ENCODE peak calls at places on chromosomes 4 and X, in five cellular contexts. L is SJCRH30, E is cardiac fibroblast, C is colonic mucosa, H is pancreas. I is an unnamed sample.
A peak's percentile ranks its signal among the peaks of the same experiment; 100 is the strongest.

GRCh38 chr4:80271806-80272205 is 5.3 kb downstream of the FGF5 start:
- DNase-seq in E (no peak), C (no peak), H (no peak), L (no peak), I (no peak)

GRCh38 chr4:139736661-139737060 is 71.0 kb downstream of the MGST2 start:
- DNase-seq in C (no peak), H (no peak), E (no peak), L (no peak), I (no peak)

GRCh38 chr4:53541577-53542206 is 49.6 kb downstream of the LNX1 start:
- DNase-seq in L (no peak), H (no peak), C (no peak), E (peak; percentile 92), I (no peak)

GRCh38 chrX:133649659-133650058 is 234.4 kb upstream of the GPC4 start:
- DNase-seq in E (no peak), H (no peak), C (no peak), L (no peak), I (no peak)

GRCh38 chr4:51835854-51836253 is 7.1 kb upstream of the DCUN1D4 start:
- DNase-seq in E (no peak), L (peak; percentile 50), C (no peak), H (no peak), I (no peak)

GRCh38 chrX:5646818-5647217 is 581.8 kb downstream of the NLGN4X start:
- DNase-seq in L (no peak), H (no peak), E (no peak), C (no peak), I (no peak)

GRCh38 chr4:183096276-183096965 is 2.6 kb upstream of the WWC2 start:
- DNase-seq in H (no peak), E (no peak), L (no peak), C (no peak), I (no peak)

GRCh38 chr4:109977854-109978501 is 65.3 kb downstream of the EGF start:
- DNase-seq in C (no peak), L (peak; percentile 9), H (no peak), E (peak; percentile 65), I (no peak)

GRCh38 chrX:38548508-38548907 is 12.8 kb upstream of the TSPAN7 start:
- DNase-seq in E (no peak), H (no peak), L (no peak), C (no peak), I (no peak)

GRCh38 chr4:165384608-165385007 is 5.8 kb downstream of the CPE start:
- DNase-seq in H (no peak), L (no peak), E (peak; percentile 48), C (no peak), I (no peak)

GRCh38 chrX:31706456-31706855 is 634.6 kb upstream of the FTHL17 start:
- DNase-seq in L (peak; percentile 26), E (peak; percentile 45), C (no peak), H (no peak), I (no peak)

GRCh38 chrX:154436597-154437397 is at the start of gene GDI1:
- DNase-seq in L (peak; percentile 57), E (peak; percentile 65), H (peak; percentile 34), C (no peak), I (no peak)

GRCh38 chr4:176780995-176781738 is 11.6 kb downstream of the VEGFC start:
- DNase-seq in C (no peak), E (peak; percentile 46), H (no peak), L (no peak), I (no peak)

GRCh38 chr4:176779421-176779820 is 13.3 kb downstream of the VEGFC start:
- DNase-seq in H (no peak), E (no peak), L (no peak), C (no peak), I (no peak)

GRCh38 chr4:176778063-176778462 is 14.7 kb downstream of the VEGFC start:
- DNase-seq in E (peak; percentile 79), H (no peak), C (no peak), L (no peak), I (no peak)

GRCh38 chr4:176775326-176775725 is 17.4 kb downstream of the VEGFC start:
- DNase-seq in C (no peak), H (no peak), E (peak; percentile 43), L (no peak), I (no peak)

GRCh38 chr4:176778491-176778890 is 14.2 kb downstream of the VEGFC start:
- DNase-seq in C (no peak), E (peak; percentile 65), H (no peak), L (no peak), I (no peak)
- H3K4me3 ChIP-seq in C (no peak overlapping the region), E (no peak overlapping the region), H (no peak overlapping the region), L (no peak overlapping the region), I (no peak overlapping the region)

GRCh38 chr4:153346563-153346962 is 2.1 kb downstream of the MND1 start:
- DNase-seq in C (no peak), E (peak; percentile 24), L (peak; percentile 17), H (no peak), I (no peak)
- H3K4me3 ChIP-seq in C (no peak overlapping the region), E (no peak overlapping the region), L (peak overlapping the region; percentile 99), H (no peak overlapping the region), I (no peak overlapping the region)

GRCh38 chrX:140504371-140505324 is at the start of gene SOX3:
- DNase-seq in L (no peak), E (peak; percentile 0), H (no peak), C (no peak), I (no peak)
- H3K4me3 ChIP-seq in L (no peak within 1 kb of the TSS), E (peak within 1 kb of the TSS; percentile 4), H (peak within 1 kb of the TSS; percentile 17), C (no peak within 1 kb of the TSS), I (no peak within 1 kb of the TSS)

DNA sequence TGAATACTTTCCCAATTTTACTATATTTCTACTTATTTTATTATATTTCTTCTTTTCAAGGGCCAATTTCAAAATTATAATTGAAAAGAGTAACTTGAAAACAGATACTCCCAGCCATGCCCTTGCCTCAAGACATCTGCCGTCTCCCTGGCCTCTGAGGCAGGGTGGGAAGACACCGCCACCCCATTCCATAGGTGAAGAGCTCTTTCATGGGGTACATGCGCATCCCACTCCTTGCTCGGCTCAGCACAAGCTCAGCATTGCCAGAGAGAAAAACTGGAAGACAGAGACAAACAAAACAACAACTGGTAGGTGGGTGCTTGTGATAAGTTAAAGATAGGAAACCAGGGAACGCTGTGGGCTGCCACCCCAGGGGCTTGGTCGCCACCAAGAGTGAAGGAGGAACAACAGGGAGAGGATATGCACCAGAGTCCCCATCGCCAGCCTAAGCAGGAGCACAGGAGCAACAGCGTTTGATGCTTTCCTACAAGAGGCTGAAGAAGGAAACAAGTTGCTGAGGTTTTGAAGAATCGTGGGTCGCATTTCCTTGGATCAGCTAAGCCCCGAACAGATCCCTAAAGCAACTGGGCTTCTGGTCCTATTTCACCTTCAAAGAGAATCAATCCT is 11.3 kb downstream of the TMEM154 start:
- DNase-seq in H (no peak), E (no peak), L (no peak), C (no peak), I (no peak)
- H3K4me3 ChIP-seq in H (no peak overlapping the region), E (no peak overlapping the region), L (no peak overlapping the region), C (no peak overlapping the region), I (no peak overlapping the region)

GRCh38 chr4:2652415-2653155 is 103.6 kb downstream of the TNIP2 start:
- DNase-seq in E (no peak), L (no peak), H (no peak), C (no peak), I (no peak)
- H3K4me3 ChIP-seq in E (no peak overlapping the region), L (no peak overlapping the region), H (no peak overlapping the region), C (no peak overlapping the region), I (no peak overlapping the region)

GRCh38 chr4:4861592-4862551 is 2.4 kb downstream of the MSX1 start:
- DNase-seq in H (no peak), C (no peak), L (no peak), E (no peak), I (peak; percentile 53)
- H3K4me3 ChIP-seq in H (peak overlapping the region; percentile 62), C (no peak overlapping the region), L (no peak overlapping the region), E (no peak overlapping the region), I (no peak overlapping the region)

GRCh38 chr4:996994-997374 is 3.8 kb upstream of the SLC26A1 start:
- DNase-seq in C (no peak), E (no peak), H (no peak), L (no peak), I (no peak)
- H3K4me3 ChIP-seq in C (no peak overlapping the region), E (no peak overlapping the region), H (peak overlapping the region; percentile 39), L (no peak overlapping the region), I (no peak overlapping the region)

I was measured in left lung.